ENCODE peak calls at places on chromosome 9, in eight cellular contexts. One of them, this sample, is unnamed. For H3K4me1 and H3K36me3, the result is how much of the 10 kb centered on the place peaks cover.

GRCh38 chr9:121564861-121565260 is 65.2 kb upstream of the GGTA1 start:
- DNase-seq in aorta: no peak
- DNase-seq in tibial artery: no peak
- DNase-seq in tibial nerve: no peak
- DNase-seq in left ventricle myocardium inferior: no peak
- DNase-seq in PC-3: peak
- DNase-seq in SJSA1: no peak
- DNase-seq in small intestine: no peak
- DNase-seq in this sample: no peak

GRCh38 chr9:6673326-6674025 is 27.9 kb upstream of the GLDC start:
- DNase-seq in aorta: no peak
- DNase-seq in PC-3: peak
- DNase-seq in left ventricle myocardium inferior: no peak
- DNase-seq in small intestine: no peak
- DNase-seq in tibial artery: no peak
- DNase-seq in SJSA1: no peak
- DNase-seq in tibial nerve: no peak
- DNase-seq in this sample: no peak

GRCh38 chr9:125551781-125552180 is 155.2 kb downstream of the MAPKAP1 start:
- DNase-seq in PC-3: no peak
- DNase-seq in small intestine: no peak
- DNase-seq in aorta: no peak
- DNase-seq in tibial artery: no peak
- DNase-seq in tibial nerve: no peak
- DNase-seq in SJSA1: no peak
- DNase-seq in left ventricle myocardium inferior: no peak
- DNase-seq in this sample: no peak

GRCh38 chr9:87212563-87213154 is 265.4 kb upstream of the GAS1 start:
- DNase-seq in PC-3: peak
- DNase-seq in tibial nerve: no peak
- DNase-seq in left ventricle myocardium inferior: no peak
- DNase-seq in aorta: no peak
- DNase-seq in SJSA1: no peak
- DNase-seq in tibial artery: no peak
- DNase-seq in small intestine: no peak
- DNase-seq in this sample: no peak

GRCh38 chr9:100352201-100352726 is 478 bp downstream of the TEX10 start:
- DNase-seq in aorta: peak
- DNase-seq in tibial artery: peak
- DNase-seq in left ventricle myocardium inferior: peak
- DNase-seq in SJSA1: peak
- DNase-seq in small intestine: peak
- DNase-seq in PC-3: peak
- DNase-seq in tibial nerve: peak
- DNase-seq in this sample: no peak

GRCh38 chr9:120435066-120435465 is 144.9 kb downstream of the CDK5RAP2 start:
- DNase-seq in small intestine: no peak
- DNase-seq in tibial artery: no peak
- DNase-seq in left ventricle myocardium inferior: no peak
- DNase-seq in SJSA1: no peak
- DNase-seq in PC-3: no peak
- DNase-seq in aorta: no peak
- DNase-seq in tibial nerve: no peak
- DNase-seq in this sample: no peak

GRCh38 chr9:135522137-135522877 is 1.1 kb downstream of the LCN1 start:
- DNase-seq in tibial artery: peak
- DNase-seq in aorta: no peak
- DNase-seq in tibial nerve: no peak
- DNase-seq in left ventricle myocardium inferior: no peak
- DNase-seq in PC-3: no peak
- DNase-seq in SJSA1: peak
- DNase-seq in small intestine: no peak
- DNase-seq in this sample: no peak

GRCh38 chr9:9142001-9142400 is 1342.4 kb upstream of the DMAC1 start:
- DNase-seq in PC-3: no peak
- DNase-seq in tibial artery: no peak
- DNase-seq in tibial nerve: no peak
- DNase-seq in aorta: no peak
- DNase-seq in small intestine: no peak
- DNase-seq in left ventricle myocardium inferior: no peak
- DNase-seq in SJSA1: no peak
- DNase-seq in this sample: no peak

GRCh38 chr9:31142456-31142855 is 1242.0 kb upstream of the ACO1 start:
- DNase-seq in left ventricle myocardium inferior: no peak
- DNase-seq in small intestine: no peak
- DNase-seq in PC-3: no peak
- DNase-seq in SJSA1: no peak
- DNase-seq in aorta: no peak
- DNase-seq in tibial nerve: no peak
- DNase-seq in tibial artery: no peak
- DNase-seq in this sample: no peak

GRCh38 chr9:3578786-3579185 is 53.0 kb upstream of the RFX3 start:
- DNase-seq in small intestine: no peak
- DNase-seq in tibial artery: no peak
- DNase-seq in PC-3: peak
- DNase-seq in tibial nerve: no peak
- DNase-seq in left ventricle myocardium inferior: no peak
- DNase-seq in aorta: no peak
- DNase-seq in SJSA1: no peak
- DNase-seq in this sample: no peak

GRCh38 chr9:98083059-98083458 is 26.5 kb downstream of the NANS start:
- DNase-seq in PC-3: no peak
- DNase-seq in left ventricle myocardium inferior: no peak
- DNase-seq in aorta: no peak
- DNase-seq in tibial artery: peak
- DNase-seq in tibial nerve: no peak
- DNase-seq in SJSA1: no peak
- DNase-seq in small intestine: peak
- DNase-seq in this sample: no peak

GRCh38 chr9:93654351-93654961 is 78.1 kb downstream of the PHF2 start:
- DNase-seq in aorta: peak
- DNase-seq in left ventricle myocardium inferior: peak
- DNase-seq in SJSA1: no peak
- DNase-seq in tibial nerve: no peak
- DNase-seq in small intestine: no peak
- DNase-seq in tibial artery: peak
- DNase-seq in PC-3: no peak
- DNase-seq in this sample: no peak

GRCh38 chr9:37386988-37387387 is 35.5 kb upstream of the GRHPR start:
- DNase-seq in SJSA1: no peak
- DNase-seq in tibial artery: no peak
- DNase-seq in tibial nerve: no peak
- DNase-seq in aorta: no peak
- DNase-seq in left ventricle myocardium inferior: no peak
- DNase-seq in small intestine: no peak
- DNase-seq in PC-3: no peak
- DNase-seq in this sample: no peak

GRCh38 chr9:131874916-131875670 is 135.2 kb upstream of the RAPGEF1 start:
- DNase-seq in aorta: no peak
- DNase-seq in PC-3: no peak
- DNase-seq in SJSA1: no peak
- DNase-seq in small intestine: no peak
- DNase-seq in tibial artery: peak
- DNase-seq in left ventricle myocardium inferior: no peak
- DNase-seq in tibial nerve: no peak
- DNase-seq in this sample: no peak

GRCh38 chr9:93650448-93650847 is 74.1 kb downstream of the PHF2 start:
- DNase-seq in tibial nerve: no peak
- DNase-seq in aorta: peak
- DNase-seq in left ventricle myocardium inferior: peak
- DNase-seq in small intestine: no peak
- DNase-seq in tibial artery: peak
- DNase-seq in PC-3: no peak
- DNase-seq in SJSA1: peak
- DNase-seq in this sample: no peak

GRCh38 chr9:10387282-10387681 is 225.5 kb downstream of the PTPRD start:
- DNase-seq in PC-3: no peak
- DNase-seq in tibial artery: no peak
- DNase-seq in aorta: no peak
- DNase-seq in SJSA1: no peak
- DNase-seq in tibial nerve: no peak
- DNase-seq in left ventricle myocardium inferior: no peak
- DNase-seq in small intestine: no peak
- DNase-seq in this sample: no peak

GRCh38 chr9:120473626-120474025 is 106.3 kb downstream of the CDK5RAP2 start:
- DNase-seq in small intestine: no peak
- DNase-seq in left ventricle myocardium inferior: no peak
- DNase-seq in SJSA1: no peak
- DNase-seq in aorta: no peak
- DNase-seq in tibial artery: no peak
- DNase-seq in tibial nerve: no peak
- DNase-seq in PC-3: no peak
- DNase-seq in this sample: no peak

GRCh38 chr9:607417-607816 is 234.1 kb upstream of the DMRT1 start:
- DNase-seq in PC-3: no peak
- DNase-seq in SJSA1: no peak
- DNase-seq in left ventricle myocardium inferior: no peak
- DNase-seq in tibial artery: no peak
- DNase-seq in tibial nerve: no peak
- DNase-seq in small intestine: no peak
- DNase-seq in aorta: no peak
- DNase-seq in this sample: no peak

GRCh38 chr9:4796988-4797956 is 4.5 kb downstream of the RCL1 start:
- DNase-seq in PC-3: peak
- DNase-seq in left ventricle myocardium inferior: no peak
- DNase-seq in aorta: no peak
- DNase-seq in small intestine: peak
- DNase-seq in tibial artery: no peak
- DNase-seq in tibial nerve: peak
- DNase-seq in SJSA1: no peak
- DNase-seq in this sample: no peak

GRCh38 chr9:81380960-81381359 is 308.4 kb downstream of the TLE1 start:
- DNase-seq in PC-3: peak
- DNase-seq in small intestine: no peak
- DNase-seq in tibial nerve: no peak
- DNase-seq in aorta: no peak
- DNase-seq in left ventricle myocardium inferior: no peak
- DNase-seq in tibial artery: no peak
- DNase-seq in SJSA1: no peak
- DNase-seq in this sample: no peak

GRCh38 chr9:95834281-95834907 is 41.1 kb upstream of the ERCC6L2 start:
- DNase-seq in tibial nerve: no peak
- DNase-seq in small intestine: peak
- DNase-seq in tibial artery: no peak
- DNase-seq in left ventricle myocardium inferior: no peak
- DNase-seq in SJSA1: no peak
- DNase-seq in aorta: no peak
- DNase-seq in PC-3: no peak
- DNase-seq in this sample: no peak

DNA sequence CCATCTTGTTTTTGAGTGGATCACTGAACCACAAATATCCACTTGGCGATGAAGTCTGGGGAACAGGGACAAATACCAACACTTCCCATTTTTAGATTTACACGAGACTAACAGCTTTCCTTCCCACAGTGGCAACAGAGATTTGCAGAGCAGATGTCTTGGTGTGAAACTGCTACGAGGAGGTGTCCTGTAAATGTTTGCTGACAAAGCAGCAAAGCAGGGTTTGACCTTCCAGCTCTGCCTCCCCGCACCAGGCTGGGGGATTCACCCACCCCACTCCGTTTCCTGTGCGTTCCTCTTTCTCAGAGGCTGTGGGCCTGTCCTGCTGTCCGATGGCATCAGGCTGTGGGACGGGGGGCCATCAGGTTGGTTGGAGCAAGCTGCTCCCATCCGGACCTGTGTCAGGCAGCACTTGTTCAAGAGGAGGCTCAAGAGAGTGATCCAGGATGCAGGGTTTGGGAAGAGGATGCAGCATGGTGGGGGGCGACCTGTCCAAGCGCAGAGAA is 693 bp upstream of the RGS3 start:
- DNase-seq in PC-3: no peak
- DNase-seq in aorta: no peak
- DNase-seq in left ventricle myocardium inferior: no peak
- DNase-seq in SJSA1: no peak
- DNase-seq in small intestine: no peak
- DNase-seq in tibial nerve: no peak
- DNase-seq in tibial artery: no peak
- DNase-seq in this sample: no peak
- H3K27ac ChIP-seq in PC-3: no peak
- H3K27ac ChIP-seq in aorta: no peak
- H3K27ac ChIP-seq in left ventricle myocardium inferior: peak
- H3K27ac ChIP-seq in SJSA1: no peak
- H3K27ac ChIP-seq in small intestine: no peak
- H3K27ac ChIP-seq in tibial nerve: no peak
- H3K27ac ChIP-seq in tibial artery: peak
- H3K27ac ChIP-seq in this sample: no peak

DNA sequence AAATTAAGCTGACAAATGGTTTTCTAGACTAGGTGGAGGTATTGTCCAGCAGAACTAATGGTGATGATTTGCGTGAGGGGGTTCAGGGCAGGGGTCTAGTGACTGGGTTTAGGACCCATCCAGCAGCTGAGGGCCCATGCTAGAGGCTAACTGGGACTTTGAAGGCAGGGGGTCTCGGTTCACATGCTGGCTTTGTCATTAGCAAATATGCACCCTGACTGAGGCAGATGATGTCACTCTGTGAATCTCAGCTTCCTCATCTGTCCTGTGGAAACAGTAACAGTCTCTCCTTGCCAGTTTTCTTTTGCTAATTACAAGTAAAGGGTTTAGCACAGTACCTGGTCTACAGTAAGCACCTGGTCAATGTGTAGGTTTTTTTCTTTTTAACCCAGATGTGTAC is 5.2 kb downstream of the SH2D3C start:
- DNase-seq in tibial nerve: no peak
- DNase-seq in left ventricle myocardium inferior: no peak
- DNase-seq in SJSA1: no peak
- DNase-seq in tibial artery: no peak
- DNase-seq in PC-3: no peak
- DNase-seq in aorta: no peak
- DNase-seq in small intestine: no peak
- DNase-seq in this sample: no peak
- H3K4me1 ChIP-seq in tibial nerve: under half
- H3K4me1 ChIP-seq in left ventricle myocardium inferior: under half
- H3K4me1 ChIP-seq in SJSA1: under half
- H3K4me1 ChIP-seq in tibial artery: under half
- H3K4me1 ChIP-seq in PC-3: under half
- H3K4me1 ChIP-seq in aorta: under half
- H3K4me1 ChIP-seq in small intestine: under half
- H3K4me1 ChIP-seq in this sample: half or more

GRCh38 chr9:124356745-124357390 is 58.4 kb downstream of the PSMB7 start:
- DNase-seq in tibial nerve: no peak
- DNase-seq in small intestine: no peak
- DNase-seq in PC-3: no peak
- DNase-seq in aorta: no peak
- DNase-seq in tibial artery: no peak
- DNase-seq in left ventricle myocardium inferior: no peak
- DNase-seq in SJSA1: no peak
- DNase-seq in this sample: no peak
- H3K36me3 ChIP-seq in tibial nerve: under half
- H3K36me3 ChIP-seq in small intestine: under half
- H3K36me3 ChIP-seq in PC-3: under half
- H3K36me3 ChIP-seq in aorta: under half
- H3K36me3 ChIP-seq in tibial artery: under half
- H3K36me3 ChIP-seq in left ventricle myocardium inferior: under half
- H3K36me3 ChIP-seq in SJSA1: half or more
- H3K36me3 ChIP-seq in this sample: under half

DNA sequence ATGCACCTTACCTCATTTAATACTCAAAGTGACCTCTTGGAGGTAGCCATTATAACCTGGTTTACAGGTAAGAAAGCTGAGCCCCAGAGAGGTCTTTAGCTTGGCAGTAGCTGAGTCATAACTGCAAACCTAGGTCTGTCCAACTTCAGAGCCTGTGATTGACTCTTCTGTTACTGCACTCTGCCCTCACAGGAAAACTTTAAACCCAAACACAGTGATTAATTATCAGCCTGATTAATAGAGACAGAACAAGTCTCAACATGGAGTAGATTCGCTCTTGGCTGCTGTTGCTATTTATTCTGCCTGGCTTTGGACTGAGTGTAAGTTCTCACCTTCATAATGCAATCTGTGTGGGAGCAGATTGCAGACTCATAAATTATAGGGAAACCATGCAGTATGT is 27.4 kb upstream of the TXN start:
- DNase-seq in tibial artery: no peak
- DNase-seq in tibial nerve: no peak
- DNase-seq in SJSA1: no peak
- DNase-seq in PC-3: peak
- DNase-seq in aorta: no peak
- DNase-seq in left ventricle myocardium inferior: no peak
- DNase-seq in small intestine: peak
- DNase-seq in this sample: no peak
- H3K27ac ChIP-seq in tibial artery: no peak
- H3K27ac ChIP-seq in tibial nerve: no peak
- H3K27ac ChIP-seq in SJSA1: no peak
- H3K27ac ChIP-seq in PC-3: no peak
- H3K27ac ChIP-seq in aorta: no peak
- H3K27ac ChIP-seq in left ventricle myocardium inferior: no peak
- H3K27ac ChIP-seq in small intestine: peak
- H3K27ac ChIP-seq in this sample: no peak